ENCODE peak calls at places on chromosomes 12 and 14, in nine cellular contexts. J is nephron progenitor cell; X is A549; K is pancreas; O is AG04450; U is coronary artery; P is astrocyte of the spinal cord; A is Calu3; E is CD8-positive, alpha-beta T cell. Y is an unnamed sample.

GRCh38 chr12:131090254-131091210 is 136.8 kb downstream of the ADGRD1 start:
- DNase-seq in E (no peak), K (peak; percentile 8), U (peak; percentile 54), A (no peak), O (no peak), J (no peak), P (no peak), X (peak; percentile 54), Y (peak; percentile 69)

GRCh38 chr12:28536088-28536487 is 345.8 kb downstream of the CCDC91 start:
- DNase-seq in O (peak; percentile 42), A (no peak), X (no peak), U (no peak), K (no peak), P (peak; percentile 61), E (no peak), J (no peak), Y (no peak)

GRCh38 chr14:90409209-90409730 is 12.4 kb downstream of the CALM1 start:
- DNase-seq in J (no peak), U (peak; percentile 88), E (no peak), P (peak; percentile 98), X (peak; percentile 77), A (peak; percentile 67), O (peak; percentile 90), K (no peak), Y (no peak)

GRCh38 chr12:124422142-124422569 is 127.3 kb downstream of the RFLNA start:
- DNase-seq in P (no peak), E (no peak), U (no peak), X (peak; percentile 58), J (no peak), O (no peak), A (peak; percentile 52), K (peak; percentile 57), Y (no peak)

GRCh38 chr12:11758087-11758837 is 108.8 kb downstream of the ETV6 start:
- DNase-seq in U (no peak), O (no peak), E (no peak), P (no peak), J (no peak), K (no peak), X (no peak), A (no peak), Y (no peak)

GRCh38 chr12:23950011-23950774 is 723 bp upstream of the SOX5 start:
- DNase-seq in U (no peak), J (peak; percentile 19), K (no peak), A (no peak), X (no peak), P (peak; percentile 46), O (no peak), E (no peak), Y (no peak)

GRCh38 chr14:81818271-81818670 is 284.6 kb upstream of the SEL1L start:
- DNase-seq in J (no peak), O (no peak), E (no peak), K (no peak), X (no peak), A (no peak), P (no peak), U (no peak), Y (no peak)

GRCh38 chr12:19477071-19477470 is 37.8 kb downstream of the AEBP2 start:
- DNase-seq in O (no peak), K (no peak), P (no peak), A (no peak), X (no peak), U (no peak), E (no peak), J (no peak), Y (no peak)

GRCh38 chr12:104182144-104182543 is 33.4 kb upstream of the TXNRD1 start:
- DNase-seq in A (no peak), K (peak; percentile 80), J (no peak), O (peak; percentile 87), P (peak; percentile 82), U (peak; percentile 89), X (peak; percentile 76), E (no peak), Y (peak; percentile 44)

GRCh38 chr12:31353730-31354708 is 28.1 kb upstream of the SINHCAF start:
- DNase-seq in A (no peak), E (no peak), K (no peak), J (no peak), U (no peak), X (no peak), P (peak; percentile 6), O (no peak), Y (no peak)

GRCh38 chr12:52612431-52613290 is 5.7 kb downstream of the KRT73 start:
- DNase-seq in X (no peak), K (no peak), O (no peak), J (no peak), A (no peak), U (peak; percentile 12), P (no peak), E (no peak), Y (peak; percentile 32)

GRCh38 chr14:21768116-21768874 is 94.7 kb upstream of the OR4E1 start:
- DNase-seq in X (peak; percentile 26), P (peak; percentile 8), K (no peak), O (no peak), A (peak; percentile 18), E (no peak), J (no peak), U (no peak), Y (no peak)

GRCh38 chr14:90443161-90444076 is 46.6 kb downstream of the CALM1 start:
- DNase-seq in O (no peak), X (no peak), A (no peak), P (no peak), K (no peak), J (no peak), E (no peak), U (no peak), Y (no peak)

GRCh38 chr14:63045234-63045611 is at the start of gene KCNH5:
- DNase-seq in O (no peak), E (no peak), A (peak; percentile 48), U (no peak), J (peak; percentile 91), X (peak; percentile 14), P (peak; percentile 46), K (peak; percentile 14), Y (peak; percentile 89)

GRCh38 chr14:63045612-63046320 is 508 bp upstream of the KCNH5 start:
- DNase-seq in P (peak; percentile 39), O (peak; percentile 26), X (peak; percentile 37), J (peak; percentile 87), U (no peak), A (peak; percentile 63), E (no peak), K (peak; percentile 14), Y (peak; percentile 89)

DNA sequence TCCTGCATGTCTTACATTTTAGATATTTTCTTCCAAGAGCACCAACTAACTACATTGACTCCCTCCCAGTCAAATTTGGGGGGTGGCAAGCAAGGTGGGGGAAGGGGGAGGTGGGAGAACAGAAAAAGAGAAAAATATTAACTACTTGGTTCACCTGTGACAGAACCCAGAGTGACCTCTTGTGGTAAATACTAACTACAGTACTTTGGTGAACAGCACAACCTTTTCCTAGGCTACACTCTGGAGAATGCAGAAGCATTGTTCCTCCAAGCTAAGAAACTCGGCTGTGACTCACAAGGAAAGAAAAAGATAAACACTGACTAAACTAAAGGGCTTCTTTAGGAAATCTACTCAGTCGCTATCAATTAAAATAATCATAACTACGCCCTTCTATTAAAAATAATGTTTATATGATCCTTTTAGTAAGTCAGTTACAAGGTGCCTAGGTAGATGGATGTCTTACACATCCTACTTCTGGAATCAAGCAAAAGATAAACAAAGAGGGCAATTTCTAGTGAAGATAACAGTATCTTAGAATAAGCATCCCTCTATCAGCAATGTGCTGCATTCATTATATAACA is 5.4 kb downstream of the KCNH5 start:
- DNase-seq in J (peak; percentile 16), U (no peak), K (no peak), O (peak; percentile 59), A (peak; percentile 17), X (peak; percentile 56), P (peak; percentile 74), E (no peak), Y (no peak)
- TF ChIP-seq CTCF in J (peak; percentile 62), U (no peak), K (no peak), O (peak; percentile 49), A (peak; percentile 36), X (peak; percentile 72), P (peak; percentile 46), E (no peak), Y (peak; percentile 24)

DNA sequence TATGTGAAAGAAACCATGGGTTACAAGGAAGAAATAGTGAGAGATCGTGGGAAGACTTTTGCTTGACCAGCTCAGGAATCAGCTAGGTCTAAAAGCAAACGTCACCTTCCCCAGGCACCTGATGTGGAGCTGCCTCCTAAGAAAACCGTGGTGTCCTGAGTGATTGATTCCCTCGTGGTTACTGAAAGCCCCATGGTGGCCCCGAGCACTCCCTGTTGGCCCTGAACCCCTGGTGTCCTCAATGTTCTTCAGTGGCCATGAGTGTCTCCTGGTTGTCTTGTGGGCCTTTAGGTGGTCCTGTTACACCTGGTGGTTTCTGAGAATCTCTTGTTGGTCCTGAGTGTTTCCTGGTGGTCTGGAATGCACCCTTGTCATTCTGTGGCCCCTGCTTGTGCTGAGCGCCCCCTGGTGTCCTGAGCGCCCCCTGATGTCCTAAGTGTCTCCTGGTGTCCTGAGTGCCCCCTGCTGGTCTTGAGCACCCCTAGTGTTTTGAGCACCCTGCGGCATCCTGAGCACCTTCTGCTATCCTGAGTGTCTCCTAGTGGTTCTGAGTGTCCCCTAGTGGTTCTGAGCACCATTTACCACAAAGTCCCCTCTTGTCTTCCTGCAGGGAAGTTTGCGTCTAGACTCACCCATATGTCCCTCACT is 518.7 kb downstream of the TMEM121 start:
- DNase-seq in O (no peak), P (no peak), X (peak; percentile 83), J (no peak), A (peak; percentile 67), E (peak; percentile 71), U (no peak), K (peak; percentile 40), Y (no peak)
- TF ChIP-seq CTCF in O (no peak), P (no peak), X (peak; percentile 49), J (no peak), A (peak; percentile 44), E (peak; percentile 52), U (no peak), K (peak; percentile 13), Y (no peak)

GRCh38 chr12:90013409-90013808 is 304.8 kb upstream of the ATP2B1 start:
- DNase-seq in X (peak; percentile 31), K (no peak), U (no peak), J (no peak), A (no peak), E (no peak), O (no peak), P (no peak), Y (no peak)
- TF ChIP-seq CTCF in X (no peak), K (no peak), U (no peak), J (no peak), A (no peak), E (peak; percentile 15), O (peak; percentile 29), P (peak; percentile 44), Y (peak; percentile 13)

DNA sequence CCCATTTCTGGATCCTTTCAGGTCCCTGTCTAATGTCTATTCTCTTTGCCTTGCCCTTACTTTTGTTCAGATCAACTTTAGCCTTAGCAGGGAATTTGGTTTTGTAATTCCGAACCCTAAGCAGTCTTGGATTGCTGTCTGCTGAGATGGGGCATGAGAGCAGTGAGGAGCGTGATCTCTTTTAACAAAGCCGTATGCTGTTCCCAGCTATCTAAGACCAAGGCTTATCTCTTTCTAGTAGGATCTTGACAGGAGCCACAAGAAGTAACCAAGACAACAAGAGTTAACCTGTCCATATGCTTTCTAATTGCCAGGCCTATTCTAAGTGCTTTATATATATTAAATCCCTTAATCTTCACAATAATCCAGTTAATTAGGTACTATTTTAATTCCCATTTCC is 4.5 kb upstream of the DHRS7 start:
- DNase-seq in P (no peak), O (no peak), E (no peak), U (no peak), K (no peak), J (no peak), A (no peak), X (no peak), Y (no peak)
- TF ChIP-seq CTCF in P (no peak), O (no peak), E (no peak), U (no peak), K (no peak), J (no peak), A (no peak), X (no peak), Y (no peak)

GRCh38 chr12:42868291-42868690 is 278.7 kb upstream of the PRICKLE1 start:
- DNase-seq in U (no peak), K (no peak), O (no peak), X (no peak), P (peak; percentile 75), A (no peak), J (no peak), E (no peak), Y (no peak)
- TF ChIP-seq CTCF in U (no peak), K (no peak), O (no peak), X (no peak), P (no peak), A (no peak), J (no peak), E (no peak), Y (no peak)